ENCODE peak calls at places on chromosomes 13 and 19, in five cellular contexts. One of them, this sample, is unnamed. For H3K4me1, the result is how much of the 10 kb centered on the place peaks cover.

GRCh38 chr13:71278512-71278911 is 588.5 kb downstream of the DACH1 start:
- DNase-seq in GM12878: no peak
- DNase-seq in HCT116: no peak
- DNase-seq in SK-N-SH: no peak
- DNase-seq in K562: no peak
- DNase-seq in this sample: no peak

GRCh38 chr13:48320906-48321510 is 17.5 kb downstream of the RB1 start:
- DNase-seq in K562: no peak
- DNase-seq in GM12878: no peak
- DNase-seq in SK-N-SH: no peak
- DNase-seq in HCT116: no peak
- DNase-seq in this sample: no peak

GRCh38 chr13:52906122-52906903 is 57.9 kb upstream of the PCDH8 start:
- DNase-seq in SK-N-SH: no peak
- DNase-seq in GM12878: no peak
- DNase-seq in K562: no peak
- DNase-seq in HCT116: no peak
- DNase-seq in this sample: no peak

GRCh38 chr19:29372921-29373797 is 152.6 kb upstream of the VSTM2B start:
- DNase-seq in GM12878: no peak
- DNase-seq in SK-N-SH: no peak
- DNase-seq in K562: no peak
- DNase-seq in HCT116: no peak
- DNase-seq in this sample: no peak

GRCh38 chr13:44969858-44970484 is 19.3 kb downstream of the NUFIP1 start:
- DNase-seq in SK-N-SH: peak
- DNase-seq in K562: no peak
- DNase-seq in GM12878: no peak
- DNase-seq in HCT116: peak
- DNase-seq in this sample: peak

GRCh38 chr13:111437417-111437816 is 117.0 kb downstream of the TEX29 start:
- DNase-seq in HCT116: no peak
- DNase-seq in K562: no peak
- DNase-seq in SK-N-SH: no peak
- DNase-seq in GM12878: no peak
- DNase-seq in this sample: no peak

GRCh38 chr19:7926021-7926726 is at the start of gene CTXN1:
- DNase-seq in GM12878: no peak
- DNase-seq in SK-N-SH: peak
- DNase-seq in HCT116: no peak
- DNase-seq in K562: peak
- DNase-seq in this sample: no peak

GRCh38 chr13:36764957-36765356 is 54.1 kb upstream of the RFXAP start:
- DNase-seq in SK-N-SH: no peak
- DNase-seq in GM12878: no peak
- DNase-seq in HCT116: no peak
- DNase-seq in K562: no peak
- DNase-seq in this sample: no peak

GRCh38 chr19:16889429-16889882 is 657 bp downstream of the F2RL3 start:
- DNase-seq in HCT116: no peak
- DNase-seq in K562: peak
- DNase-seq in GM12878: no peak
- DNase-seq in SK-N-SH: peak
- DNase-seq in this sample: no peak

GRCh38 chr13:38707433-38707832 is 20.6 kb downstream of the FREM2 start:
- DNase-seq in SK-N-SH: no peak
- DNase-seq in K562: no peak
- DNase-seq in HCT116: no peak
- DNase-seq in GM12878: no peak
- DNase-seq in this sample: no peak

GRCh38 chr19:52689804-52690394 is 44.9 kb downstream of the ZNF611 start:
- DNase-seq in K562: peak
- DNase-seq in HCT116: no peak
- DNase-seq in SK-N-SH: peak
- DNase-seq in GM12878: no peak
- DNase-seq in this sample: no peak

GRCh38 chr13:79543883-79544282 is 62.9 kb downstream of the NDFIP2 start:
- DNase-seq in SK-N-SH: no peak
- DNase-seq in K562: no peak
- DNase-seq in HCT116: no peak
- DNase-seq in GM12878: no peak
- DNase-seq in this sample: no peak

GRCh38 chr13:77928909-77929308 is 10.3 kb upstream of the EDNRB start:
- DNase-seq in GM12878: peak
- DNase-seq in SK-N-SH: no peak
- DNase-seq in K562: no peak
- DNase-seq in HCT116: no peak
- DNase-seq in this sample: no peak

GRCh38 chr19:45413497-45413896 is 7.1 kb downstream of the POLR1G start:
- DNase-seq in HCT116: no peak
- DNase-seq in SK-N-SH: no peak
- DNase-seq in K562: no peak
- DNase-seq in GM12878: no peak
- DNase-seq in this sample: no peak

GRCh38 chr19:48874309-48875135 is 2.3 kb downstream of the PPP1R15A start:
- DNase-seq in HCT116: no peak
- DNase-seq in GM12878: no peak
- DNase-seq in K562: peak
- DNase-seq in SK-N-SH: no peak
- DNase-seq in this sample: no peak

GRCh38 chr19:47778954-47779351 is 450 bp downstream of the SELENOW start:
- DNase-seq in GM12878: no peak
- DNase-seq in HCT116: no peak
- DNase-seq in SK-N-SH: peak
- DNase-seq in K562: no peak
- DNase-seq in this sample: no peak

GRCh38 chr13:73702419-73703071 is 431.7 kb downstream of the KLF12 start:
- DNase-seq in K562: no peak
- DNase-seq in GM12878: peak
- DNase-seq in SK-N-SH: no peak
- DNase-seq in HCT116: no peak
- DNase-seq in this sample: no peak

GRCh38 chr19:58513694-58514563 is 2.1 kb upstream of the SLC27A5 start:
- DNase-seq in GM12878: peak
- DNase-seq in K562: peak
- DNase-seq in SK-N-SH: peak
- DNase-seq in HCT116: peak
- DNase-seq in this sample: peak

GRCh38 chr19:31146546-31147183 is 202.6 kb downstream of the TSHZ3 start:
- DNase-seq in K562: no peak
- DNase-seq in SK-N-SH: no peak
- DNase-seq in GM12878: no peak
- DNase-seq in HCT116: no peak
- DNase-seq in this sample: no peak

GRCh38 chr13:94073006-94073744 is 406.3 kb downstream of the DCT start:
- DNase-seq in SK-N-SH: no peak
- DNase-seq in K562: no peak
- DNase-seq in HCT116: no peak
- DNase-seq in GM12878: no peak
- DNase-seq in this sample: no peak

GRCh38 chr19:11261902-11262839 is at the start of gene DOCK6:
- DNase-seq in K562: peak
- DNase-seq in SK-N-SH: peak
- DNase-seq in HCT116: no peak
- DNase-seq in GM12878: no peak
- DNase-seq in this sample: no peak

GRCh38 chr19:19774354-19775033 is 41.6 kb upstream of the ZNF14 start:
- DNase-seq in K562: no peak
- DNase-seq in GM12878: no peak
- DNase-seq in SK-N-SH: no peak
- DNase-seq in HCT116: no peak
- DNase-seq in this sample: no peak

GRCh38 chr13:37640499-37640898 is 41.9 kb upstream of the POSTN start:
- DNase-seq in SK-N-SH: no peak
- DNase-seq in HCT116: no peak
- DNase-seq in GM12878: no peak
- DNase-seq in K562: no peak
- DNase-seq in this sample: no peak

GRCh38 chr19:49421039-49421877 is 2.0 kb downstream of the PTH2 start:
- DNase-seq in K562: peak
- DNase-seq in GM12878: no peak
- DNase-seq in SK-N-SH: peak
- DNase-seq in HCT116: no peak
- DNase-seq in this sample: no peak

GRCh38 chr13:23851106-23851505 is 38.1 kb downstream of the MIPEP start:
- DNase-seq in HCT116: no peak
- DNase-seq in K562: no peak
- DNase-seq in SK-N-SH: no peak
- DNase-seq in GM12878: no peak
- DNase-seq in this sample: no peak

GRCh38 chr13:78826936-78827335 is 168.0 kb upstream of the OBI1 start:
- DNase-seq in HCT116: no peak
- DNase-seq in SK-N-SH: no peak
- DNase-seq in GM12878: no peak
- DNase-seq in K562: no peak
- DNase-seq in this sample: no peak

GRCh38 chr19:11031421-11032070 is 57.7 kb upstream of the LDLR start:
- DNase-seq in GM12878: no peak
- DNase-seq in K562: no peak
- DNase-seq in SK-N-SH: no peak
- DNase-seq in HCT116: no peak
- DNase-seq in this sample: no peak

GRCh38 chr13:35164324-35164932 is 222.4 kb downstream of the NBEA start:
- DNase-seq in HCT116: peak
- DNase-seq in K562: peak
- DNase-seq in SK-N-SH: peak
- DNase-seq in GM12878: peak
- DNase-seq in this sample: peak

GRCh38 chr19:38831142-38831605 is 420 bp downstream of the ECH1 start:
- DNase-seq in HCT116: no peak
- DNase-seq in GM12878: no peak
- DNase-seq in K562: no peak
- DNase-seq in SK-N-SH: peak
- DNase-seq in this sample: peak

GRCh38 chr19:40348961-40349507 is 539 bp downstream of the PLD3 start:
- DNase-seq in SK-N-SH: peak
- DNase-seq in K562: peak
- DNase-seq in HCT116: peak
- DNase-seq in GM12878: no peak
- DNase-seq in this sample: peak
- TF ChIP-seq ZBTB33 in SK-N-SH: no peak
- TF ChIP-seq ZBTB33 in K562: no peak
- TF ChIP-seq ZBTB33 in HCT116: no peak
- TF ChIP-seq ZBTB33 in GM12878: no peak
- TF ChIP-seq ZBTB33 in this sample: no peak

GRCh38 chr19:6056801-6057650 is 53.3 kb downstream of the RFX2 start:
- DNase-seq in GM12878: no peak
- DNase-seq in SK-N-SH: no peak
- DNase-seq in K562: no peak
- DNase-seq in HCT116: no peak
- DNase-seq in this sample: peak
- H3K4me1 ChIP-seq in GM12878: under half
- H3K4me1 ChIP-seq in SK-N-SH: under half
- H3K4me1 ChIP-seq in K562: under half
- H3K4me1 ChIP-seq in HCT116: under half
- H3K4me1 ChIP-seq in this sample: under half

GRCh38 chr19:5478241-5478924 is 23.2 kb downstream of the ZNRF4 start:
- DNase-seq in SK-N-SH: peak
- DNase-seq in K562: no peak
- DNase-seq in HCT116: no peak
- DNase-seq in GM12878: no peak
- DNase-seq in this sample: no peak
- TF ChIP-seq ZBTB33 in SK-N-SH: no peak
- TF ChIP-seq ZBTB33 in K562: no peak
- TF ChIP-seq ZBTB33 in HCT116: no peak
- TF ChIP-seq ZBTB33 in GM12878: no peak
- TF ChIP-seq ZBTB33 in this sample: no peak

GRCh38 chr19:54162884-54163283 is 3.4 kb upstream of the LENG1 start:
- DNase-seq in GM12878: no peak
- DNase-seq in SK-N-SH: no peak
- DNase-seq in K562: no peak
- DNase-seq in HCT116: no peak
- DNase-seq in this sample: no peak
- H3K4me1 ChIP-seq in GM12878: under half
- H3K4me1 ChIP-seq in SK-N-SH: under half
- H3K4me1 ChIP-seq in K562: under half
- H3K4me1 ChIP-seq in HCT116: half or more
- H3K4me1 ChIP-seq in this sample: under half

DNA sequence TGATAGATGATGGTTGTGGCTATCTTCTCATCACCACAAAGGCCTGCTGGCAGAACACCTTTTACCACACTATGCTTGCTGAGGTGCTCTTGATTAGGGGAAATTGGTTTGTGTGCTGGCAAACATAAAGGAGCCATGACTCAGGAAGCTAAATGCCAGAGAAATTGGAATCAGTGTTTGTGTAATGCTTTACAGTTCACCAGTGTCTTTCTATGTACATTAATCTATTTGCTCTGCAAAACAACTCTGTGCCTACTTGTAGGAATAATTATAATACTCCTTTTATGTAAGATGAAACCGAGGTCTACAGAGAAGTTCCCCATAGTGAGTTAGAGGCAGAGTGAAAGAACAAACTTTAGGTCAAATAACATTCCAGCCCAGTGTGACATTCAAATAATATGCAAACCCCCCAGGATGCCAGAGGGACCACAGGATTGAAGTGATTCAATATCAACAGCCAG is 390.5 kb upstream of the HTR2A start:
- DNase-seq in SK-N-SH: no peak
- DNase-seq in HCT116: no peak
- DNase-seq in GM12878: no peak
- DNase-seq in K562: no peak
- DNase-seq in this sample: no peak
- TF ChIP-seq ZBTB33 in SK-N-SH: no peak
- TF ChIP-seq ZBTB33 in HCT116: no peak
- TF ChIP-seq ZBTB33 in GM12878: no peak
- TF ChIP-seq ZBTB33 in K562: no peak
- TF ChIP-seq ZBTB33 in this sample: no peak

GRCh38 chr19:41879080-41879479 is 2.0 kb downstream of the CD79A start:
- DNase-seq in GM12878: no peak
- DNase-seq in SK-N-SH: no peak
- DNase-seq in HCT116: no peak
- DNase-seq in K562: no peak
- DNase-seq in this sample: no peak

GRCh38 chr19:41879670-41880328 is 2.7 kb downstream of the CD79A start:
- DNase-seq in HCT116: no peak
- DNase-seq in SK-N-SH: no peak
- DNase-seq in GM12878: no peak
- DNase-seq in K562: no peak
- DNase-seq in this sample: no peak

GRCh38 chr19:41877916-41878905 is 1.1 kb downstream of the CD79A start:
- DNase-seq in GM12878: no peak
- DNase-seq in HCT116: no peak
- DNase-seq in K562: no peak
- DNase-seq in SK-N-SH: no peak
- DNase-seq in this sample: no peak

GRCh38 chr19:41877490-41877876 is 404 bp downstream of the CD79A start:
- DNase-seq in SK-N-SH: no peak
- DNase-seq in GM12878: no peak
- DNase-seq in K562: no peak
- DNase-seq in HCT116: no peak
- DNase-seq in this sample: no peak

GRCh38 chr19:41876847-41877489 is at the start of gene CD79A:
- DNase-seq in HCT116: no peak
- DNase-seq in SK-N-SH: no peak
- DNase-seq in GM12878: peak
- DNase-seq in K562: no peak
- DNase-seq in this sample: no peak
- H3K4me1 ChIP-seq in HCT116: under half
- H3K4me1 ChIP-seq in SK-N-SH: under half
- H3K4me1 ChIP-seq in GM12878: under half
- H3K4me1 ChIP-seq in K562: under half
- H3K4me1 ChIP-seq in this sample: under half

GRCh38 chr13:40777166-40777956 is 6.4 kb upstream of the MRPS31 start:
- DNase-seq in SK-N-SH: peak
- DNase-seq in K562: peak
- DNase-seq in HCT116: peak
- DNase-seq in GM12878: no peak
- DNase-seq in this sample: peak
- TF ChIP-seq ZBTB33 in SK-N-SH: no peak
- TF ChIP-seq ZBTB33 in K562: no peak
- TF ChIP-seq ZBTB33 in HCT116: no peak
- TF ChIP-seq ZBTB33 in GM12878: no peak
- TF ChIP-seq ZBTB33 in this sample: no peak